ENCODE peak calls at places on chromosomes 12 and 14, in five cellular contexts. One of them, this sample, is unnamed.

GRCh38 chr14:97994020-97994531 is 1196.9 kb downstream of the VRK1 start:
- DNase-seq in trophoblast cell: no peak
- DNase-seq in neuronal stem cell: no peak
- DNase-seq in H1: no peak
- DNase-seq in H9: no peak
- DNase-seq in this sample: no peak

GRCh38 chr12:47820631-47821345 is 1.1 kb upstream of the HDAC7 start:
- DNase-seq in trophoblast cell: peak
- DNase-seq in neuronal stem cell: peak
- DNase-seq in H1: no peak
- DNase-seq in H9: peak
- DNase-seq in this sample: peak

GRCh38 chr12:58888131-58888783 is 32.0 kb downstream of the LRIG3 start:
- DNase-seq in trophoblast cell: no peak
- DNase-seq in neuronal stem cell: no peak
- DNase-seq in H1: no peak
- DNase-seq in H9: no peak
- DNase-seq in this sample: peak

GRCh38 chr12:53047221-53048032 is 2.4 kb upstream of the TNS2 start:
- DNase-seq in trophoblast cell: peak
- DNase-seq in neuronal stem cell: peak
- DNase-seq in H1: peak
- DNase-seq in H9: peak
- DNase-seq in this sample: peak

GRCh38 chr12:68400231-68400829 is 68.2 kb upstream of the MDM1 start:
- DNase-seq in trophoblast cell: no peak
- DNase-seq in neuronal stem cell: no peak
- DNase-seq in H1: no peak
- DNase-seq in H9: no peak
- DNase-seq in this sample: no peak

GRCh38 chr12:30437616-30438015 is 258.1 kb downstream of the IPO8 start:
- DNase-seq in trophoblast cell: no peak
- DNase-seq in neuronal stem cell: no peak
- DNase-seq in H1: no peak
- DNase-seq in H9: no peak
- DNase-seq in this sample: peak

GRCh38 chr14:95231966-95232365 is 74.6 kb upstream of the DICER1 start:
- DNase-seq in trophoblast cell: no peak
- DNase-seq in neuronal stem cell: no peak
- DNase-seq in H1: no peak
- DNase-seq in H9: no peak
- DNase-seq in this sample: no peak

GRCh38 chr12:116922194-116922897 is 11.6 kb downstream of the FBXW8 start:
- DNase-seq in trophoblast cell: no peak
- DNase-seq in neuronal stem cell: no peak
- DNase-seq in H1: no peak
- DNase-seq in H9: no peak
- DNase-seq in this sample: peak

GRCh38 chr12:6965714-6966113 is 4.8 kb downstream of the PHB2 start:
- DNase-seq in trophoblast cell: no peak
- DNase-seq in neuronal stem cell: no peak
- DNase-seq in H1: no peak
- DNase-seq in H9: no peak
- DNase-seq in this sample: no peak

GRCh38 chr12:5535531-5535930 is 103.6 kb downstream of the NTF3 start:
- DNase-seq in trophoblast cell: no peak
- DNase-seq in neuronal stem cell: no peak
- DNase-seq in H1: no peak
- DNase-seq in H9: no peak
- DNase-seq in this sample: peak

GRCh38 chr12:42477931-42478330 is 111.6 kb downstream of the PRICKLE1 start:
- DNase-seq in trophoblast cell: no peak
- DNase-seq in neuronal stem cell: no peak
- DNase-seq in H1: no peak
- DNase-seq in H9: no peak
- DNase-seq in this sample: peak

GRCh38 chr14:103033744-103034143 is 23.6 kb downstream of the CDC42BPB start:
- DNase-seq in trophoblast cell: no peak
- DNase-seq in neuronal stem cell: no peak
- DNase-seq in H1: no peak
- DNase-seq in H9: no peak
- DNase-seq in this sample: no peak

GRCh38 chr12:92038476-92038875 is 107.2 kb downstream of the BTG1 start:
- DNase-seq in trophoblast cell: no peak
- DNase-seq in neuronal stem cell: no peak
- DNase-seq in H1: no peak
- DNase-seq in H9: no peak
- DNase-seq in this sample: no peak

GRCh38 chr12:12661086-12661485 is 34.9 kb downstream of the GPR19 start:
- DNase-seq in trophoblast cell: peak
- DNase-seq in neuronal stem cell: no peak
- DNase-seq in H1: no peak
- DNase-seq in H9: no peak
- DNase-seq in this sample: peak

GRCh38 chr14:75275598-75275997 is 3.0 kb upstream of the FOS start:
- DNase-seq in trophoblast cell: no peak
- DNase-seq in neuronal stem cell: no peak
- DNase-seq in H1: no peak
- DNase-seq in H9: no peak
- DNase-seq in this sample: no peak

GRCh38 chr12:2099595-2099994 is 46.8 kb downstream of the CACNA1C start:
- DNase-seq in trophoblast cell: no peak
- DNase-seq in neuronal stem cell: no peak
- DNase-seq in H1: no peak
- DNase-seq in H9: no peak
- DNase-seq in this sample: no peak

GRCh38 chr14:92677087-92677668 is 71.2 kb downstream of the LGMN start:
- DNase-seq in trophoblast cell: peak
- DNase-seq in neuronal stem cell: no peak
- DNase-seq in H1: no peak
- DNase-seq in H9: no peak
- DNase-seq in this sample: no peak

GRCh38 chr12:131833288-131833895 is 5.2 kb downstream of the MMP17 start:
- DNase-seq in trophoblast cell: no peak
- DNase-seq in neuronal stem cell: no peak
- DNase-seq in H1: no peak
- DNase-seq in H9: no peak
- DNase-seq in this sample: no peak

GRCh38 chr12:108855284-108856169 is 1.9 kb downstream of the SSH1 start:
- DNase-seq in trophoblast cell: no peak
- DNase-seq in neuronal stem cell: no peak
- DNase-seq in H1: no peak
- DNase-seq in H9: no peak
- DNase-seq in this sample: peak

GRCh38 chr12:93602897-93603668 is 30.6 kb downstream of the SOCS2 start:
- DNase-seq in trophoblast cell: no peak
- DNase-seq in neuronal stem cell: no peak
- DNase-seq in H1: no peak
- DNase-seq in H9: no peak
- DNase-seq in this sample: no peak

GRCh38 chr12:63897931-63898330 is 53.4 kb downstream of the SRGAP1 start:
- DNase-seq in trophoblast cell: no peak
- DNase-seq in neuronal stem cell: no peak
- DNase-seq in H1: no peak
- DNase-seq in H9: no peak
- DNase-seq in this sample: no peak

GRCh38 chr12:95623554-95624170 is 72.4 kb upstream of the USP44 start:
- DNase-seq in trophoblast cell: peak
- DNase-seq in neuronal stem cell: peak
- DNase-seq in H1: peak
- DNase-seq in H9: peak
- DNase-seq in this sample: peak

GRCh38 chr14:101333335-101334280 is 227.7 kb upstream of the DIO3 start:
- DNase-seq in trophoblast cell: no peak
- DNase-seq in neuronal stem cell: no peak
- DNase-seq in H1: peak
- DNase-seq in H9: no peak
- DNase-seq in this sample: no peak

GRCh38 chr12:68189766-68190700 is 30.5 kb upstream of the IFNG start:
- DNase-seq in trophoblast cell: no peak
- DNase-seq in neuronal stem cell: no peak
- DNase-seq in H1: no peak
- DNase-seq in H9: no peak
- DNase-seq in this sample: peak

GRCh38 chr14:105888784-105889665 is 362.6 kb downstream of the TMEM121 start:
- DNase-seq in trophoblast cell: no peak
- DNase-seq in neuronal stem cell: no peak
- DNase-seq in H1: no peak
- DNase-seq in H9: no peak
- DNase-seq in this sample: no peak

GRCh38 chr12:50055831-50056628 is 1.4 kb upstream of the ASIC1 start:
- DNase-seq in trophoblast cell: no peak
- DNase-seq in neuronal stem cell: no peak
- DNase-seq in H1: peak
- DNase-seq in H9: peak
- DNase-seq in this sample: peak

GRCh38 chr12:12376636-12377448 is 20.0 kb downstream of the BORCS5 start:
- DNase-seq in trophoblast cell: peak
- DNase-seq in neuronal stem cell: peak
- DNase-seq in H1: no peak
- DNase-seq in H9: no peak
- DNase-seq in this sample: peak

GRCh38 chr14:105108516-105108864 is 43.3 kb upstream of the GPR132 start:
- DNase-seq in trophoblast cell: no peak
- DNase-seq in neuronal stem cell: no peak
- DNase-seq in H1: no peak
- DNase-seq in H9: no peak
- DNase-seq in this sample: no peak

GRCh38 chr14:92931681-92932447 is 8.9 kb downstream of the CHGA start:
- DNase-seq in trophoblast cell: no peak
- DNase-seq in neuronal stem cell: no peak
- DNase-seq in H1: no peak
- DNase-seq in H9: no peak
- DNase-seq in this sample: no peak

GRCh38 chr12:81502912-81503695 is 256.0 kb downstream of the PPFIA2 start:
- DNase-seq in trophoblast cell: no peak
- DNase-seq in neuronal stem cell: no peak
- DNase-seq in H1: no peak
- DNase-seq in H9: no peak
- DNase-seq in this sample: peak

GRCh38 chr14:44700184-44700583 is 193.1 kb upstream of the FSCB start:
- DNase-seq in trophoblast cell: no peak
- DNase-seq in neuronal stem cell: no peak
- DNase-seq in H1: no peak
- DNase-seq in H9: no peak
- DNase-seq in this sample: peak

GRCh38 chr12:93946542-93947150 is 201.7 kb upstream of the PLXNC1 start:
- DNase-seq in trophoblast cell: no peak
- DNase-seq in neuronal stem cell: no peak
- DNase-seq in H1: no peak
- DNase-seq in H9: no peak
- DNase-seq in this sample: peak

GRCh38 chr12:56080556-56081138 is 682 bp downstream of the ERBB3 start:
- DNase-seq in trophoblast cell: no peak
- DNase-seq in neuronal stem cell: no peak
- DNase-seq in H1: peak
- DNase-seq in H9: peak
- DNase-seq in this sample: no peak

GRCh38 chr12:59431266-59431665 is 164.6 kb upstream of the SLC16A7 start:
- DNase-seq in trophoblast cell: no peak
- DNase-seq in neuronal stem cell: no peak
- DNase-seq in H1: no peak
- DNase-seq in H9: no peak
- DNase-seq in this sample: peak

GRCh38 chr14:86787782-86788181 is 1205.2 kb downstream of the GALC start:
- DNase-seq in trophoblast cell: no peak
- DNase-seq in neuronal stem cell: no peak
- DNase-seq in H1: no peak
- DNase-seq in H9: no peak
- DNase-seq in this sample: peak

GRCh38 chr14:29301571-29301970 is 535.0 kb downstream of the FOXG1 start:
- DNase-seq in trophoblast cell: no peak
- DNase-seq in neuronal stem cell: no peak
- DNase-seq in H1: no peak
- DNase-seq in H9: no peak
- DNase-seq in this sample: no peak

GRCh38 chr12:43758728-43759563 is at the start of the genes IRAK4 and PUS7L:
- DNase-seq in trophoblast cell: peak
- DNase-seq in neuronal stem cell: peak
- DNase-seq in H1: peak
- DNase-seq in H9: peak
- DNase-seq in this sample: peak
- H4K91ac ChIP-seq in trophoblast cell: peak
- H4K91ac ChIP-seq in neuronal stem cell: no peak
- H4K91ac ChIP-seq in H1: peak
- H4K91ac ChIP-seq in H9: no peak
- H4K91ac ChIP-seq in this sample: peak

GRCh38 chr12:109863961-109864712 is 16.2 kb downstream of the GLTP start:
- DNase-seq in trophoblast cell: peak
- DNase-seq in neuronal stem cell: no peak
- DNase-seq in H1: no peak
- DNase-seq in H9: no peak
- DNase-seq in this sample: peak
- H4K91ac ChIP-seq in trophoblast cell: peak
- H4K91ac ChIP-seq in neuronal stem cell: no peak
- H4K91ac ChIP-seq in H1: no peak
- H4K91ac ChIP-seq in H9: no peak
- H4K91ac ChIP-seq in this sample: peak

GRCh38 chr12:124914392-124915248 is at the start of gene UBC:
- DNase-seq in trophoblast cell: peak
- DNase-seq in neuronal stem cell: peak
- DNase-seq in H1: peak
- DNase-seq in H9: peak
- DNase-seq in this sample: peak

GRCh38 chr12:124915249-124916236 is 1.1 kb upstream of the UBC start:
- DNase-seq in trophoblast cell: no peak
- DNase-seq in neuronal stem cell: no peak
- DNase-seq in H1: no peak
- DNase-seq in H9: peak
- DNase-seq in this sample: peak

GRCh38 chr12:124910561-124911478 is 3.6 kb downstream of the UBC start:
- DNase-seq in trophoblast cell: peak
- DNase-seq in neuronal stem cell: no peak
- DNase-seq in H1: no peak
- DNase-seq in H9: no peak
- DNase-seq in this sample: peak

GRCh38 chr12:124916370-124917134 is 2.1 kb upstream of the UBC start:
- DNase-seq in trophoblast cell: peak
- DNase-seq in neuronal stem cell: no peak
- DNase-seq in H1: no peak
- DNase-seq in H9: no peak
- DNase-seq in this sample: peak

GRCh38 chr12:124913474-124914391 is 717 bp downstream of the UBC start:
- DNase-seq in trophoblast cell: peak
- DNase-seq in neuronal stem cell: no peak
- DNase-seq in H1: peak
- DNase-seq in H9: peak
- DNase-seq in this sample: peak
- H4K91ac ChIP-seq in trophoblast cell: peak
- H4K91ac ChIP-seq in neuronal stem cell: no peak
- H4K91ac ChIP-seq in H1: no peak
- H4K91ac ChIP-seq in H9: no peak
- H4K91ac ChIP-seq in this sample: peak

GRCh38 chr14:35403397-35404245 is 928 bp downstream of the NFKBIA start:
- DNase-seq in trophoblast cell: peak
- DNase-seq in neuronal stem cell: peak
- DNase-seq in H1: peak
- DNase-seq in H9: peak
- DNase-seq in this sample: peak
- H4K91ac ChIP-seq in trophoblast cell: peak
- H4K91ac ChIP-seq in neuronal stem cell: no peak
- H4K91ac ChIP-seq in H1: peak
- H4K91ac ChIP-seq in H9: no peak
- H4K91ac ChIP-seq in this sample: peak